ENCODE peak calls at places on chromosomes 5 and 9, in five cellular contexts. T is AG10803, V is body of pancreas, G is suprapubic skin, D is stomach. A is an unnamed sample.

GRCh38 chr5:55232194-55232984 is 1.0 kb downstream of the CCNO start:
- DNase-seq in V (peak; percentile 64), D (peak; percentile 54), T (no peak), G (peak; percentile 62), A (no peak)

GRCh38 chr5:7878381-7878873 is 9.5 kb downstream of the MTRR start:
- DNase-seq in V (no peak), T (peak; percentile 43), D (no peak), G (no peak), A (no peak)

GRCh38 chr5:122120957-122121356 is 8.4 kb upstream of the ZNF474 start:
- DNase-seq in V (no peak), G (no peak), D (no peak), T (peak; percentile 47), A (no peak)

GRCh38 chr9:38066907-38067610 is 2.0 kb downstream of the SHB start:
- DNase-seq in D (peak; percentile 79), G (peak; percentile 84), T (peak; percentile 40), V (peak; percentile 77), A (no peak)

GRCh38 chr9:88400021-88400420 is 11.8 kb downstream of the SPIN1 start:
- DNase-seq in T (peak; percentile 80), V (no peak), D (no peak), G (no peak), A (no peak)

GRCh38 chr5:27124590-27124989 is 86.2 kb upstream of the CDH9 start:
- DNase-seq in T (peak; percentile 9), V (no peak), G (no peak), D (no peak), A (no peak)

GRCh38 chr5:27472000-27472763 is 433.8 kb upstream of the CDH9 start:
- DNase-seq in T (peak; percentile 79), G (no peak), V (peak; percentile 13), D (no peak), A (no peak)

GRCh38 chr5:100647461-100648230 is 112.5 kb downstream of the FAM174A start:
- DNase-seq in G (peak; percentile 68), V (peak; percentile 71), T (no peak), D (peak; percentile 70), A (no peak)

GRCh38 chr5:132771559-132771998 is 5.5 kb downstream of the SEPTIN8 start:
- DNase-seq in T (peak; percentile 91), D (no peak), G (no peak), V (peak; percentile 59), A (peak; percentile 42)

GRCh38 chr5:51181495-51181894 is 201.8 kb upstream of the ISL1 start:
- DNase-seq in G (no peak), T (no peak), V (no peak), D (no peak), A (no peak)

GRCh38 chr5:177233206-177233605 is 70.3 kb downstream of the RAB24 start:
- DNase-seq in V (no peak), D (no peak), G (no peak), T (peak; percentile 80), A (no peak)

GRCh38 chr5:67244345-67244793 is 47.8 kb upstream of the CD180 start:
- DNase-seq in G (no peak), V (peak; percentile 50), T (no peak), D (no peak), A (no peak)

GRCh38 chr5:14716755-14717752 is 52.5 kb downstream of the OTULIN start:
- DNase-seq in V (no peak), D (no peak), G (peak; percentile 33), T (no peak), A (no peak)

GRCh38 chr9:113998529-113999255 is 79.4 kb downstream of the AMBP start:
- DNase-seq in T (no peak), V (peak; percentile 8), G (peak; percentile 52), D (peak; percentile 23), A (no peak)

GRCh38 chr9:129383415-129384088 is 205.5 kb upstream of the IER5L start:
- DNase-seq in V (peak; percentile 81), D (peak; percentile 84), T (peak; percentile 72), G (peak; percentile 86), A (peak; percentile 77)

GRCh38 chr5:36444582-36444999 is 142.9 kb upstream of the RANBP3L start:
- DNase-seq in G (no peak), V (peak; percentile 62), T (peak; percentile 67), D (peak; percentile 76), A (no peak)